ENCODE peak calls at places on chromosomes 6 and 20, in six cellular contexts. D is HepG2, B is ovary, O is A549, S is body of pancreas, E is erythroblast. L is an unnamed sample.

GRCh38 chr6:109373762-109374161 is 8.5 kb downstream of the CD164 start:
- DNase-seq in B (no peak), E (no peak), S (no peak), D (no peak), O (no peak), L (no peak)

GRCh38 chr20:49914310-49915117 is 815 bp downstream of the SPATA2 start:
- DNase-seq in S (peak), B (no peak), E (peak), O (no peak), D (no peak), L (no peak)

GRCh38 chr6:153727910-153728309 is 311.1 kb upstream of the OPRM1 start:
- DNase-seq in S (no peak), E (no peak), D (no peak), O (no peak), B (no peak), L (no peak)

GRCh38 chr6:37110455-37111155 is 59.3 kb upstream of the PIM1 start:
- DNase-seq in E (no peak), O (no peak), S (no peak), B (peak), D (peak), L (no peak)

GRCh38 chr6:162528538-162528937 is 199.0 kb downstream of the PRKN start:
- DNase-seq in B (no peak), O (no peak), E (no peak), S (no peak), D (no peak), L (no peak)

GRCh38 chr20:919491-919916 is 3.4 kb upstream of the ANGPT4 start:
- DNase-seq in O (no peak), E (no peak), S (no peak), B (no peak), D (no peak), L (no peak)

GRCh38 chr20:11549172-11550117 is 368.2 kb upstream of the BTBD3 start:
- DNase-seq in D (no peak), E (no peak), B (no peak), O (no peak), S (peak), L (no peak)

GRCh38 chr6:169858935-169859351 is 107.5 kb downstream of the ERMARD start:
- DNase-seq in E (no peak), O (no peak), S (no peak), B (no peak), D (no peak), L (no peak)

GRCh38 chr20:4684837-4685413 is 36.8 kb upstream of the PRND start:
- DNase-seq in E (no peak), D (peak), S (no peak), B (peak), O (no peak), L (no peak)

GRCh38 chr6:24666097-24666615 is 543 bp downstream of the TDP2 start:
- DNase-seq in B (peak), O (no peak), E (peak), D (no peak), S (peak), L (peak)

GRCh38 chr6:20608371-20608770 is 74.1 kb downstream of the CDKAL1 start:
- DNase-seq in D (no peak), S (no peak), B (no peak), O (no peak), E (no peak), L (no peak)

GRCh38 chr20:50471231-50471630 is 39.0 kb upstream of the PTPN1 start:
- DNase-seq in D (no peak), E (peak), B (no peak), O (no peak), S (no peak), L (no peak)

GRCh38 chr6:143325379-143326140 is 124.9 kb downstream of the ADAT2 start:
- DNase-seq in S (no peak), O (no peak), E (no peak), B (no peak), D (no peak), L (no peak)

GRCh38 chr6:95232477-95232876 is 344.9 kb upstream of the MANEA start:
- DNase-seq in E (no peak), S (no peak), B (no peak), D (no peak), O (no peak), L (no peak)

GRCh38 chr20:32539817-32540675 is 45.1 kb downstream of the NOL4L start:
- DNase-seq in B (no peak), E (peak), O (no peak), D (peak), S (peak), L (peak)

GRCh38 chr20:3661836-3662665 is 1.1 kb downstream of the GFRA4 start:
- DNase-seq in D (no peak), B (no peak), E (no peak), S (no peak), O (no peak), L (no peak)

DNA sequence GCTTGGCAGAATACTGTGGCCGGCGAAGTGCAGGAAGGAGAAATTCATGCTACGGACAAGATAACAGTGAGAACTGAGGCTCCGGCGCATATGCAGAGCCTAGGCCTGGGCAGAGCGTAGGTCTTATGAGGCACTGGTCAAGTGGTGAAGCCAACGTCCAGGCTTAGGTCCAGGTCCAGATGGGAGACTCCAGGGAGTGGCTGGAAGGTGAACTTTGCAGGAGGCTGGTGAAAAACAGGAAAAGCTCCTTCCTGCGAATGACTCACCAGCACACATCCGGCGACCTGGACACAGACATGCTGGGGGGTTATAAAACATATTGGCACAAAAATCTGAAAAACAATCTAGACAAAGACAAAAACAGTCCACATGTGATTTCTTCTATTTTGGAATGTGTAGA is 15.4 kb downstream of the C6orf141 start:
- DNase-seq in B (peak), E (no peak), S (no peak), D (peak), O (no peak), L (no peak)
- TF ChIP-seq POLR2A in B (no peak), E (no peak), S (no peak), D (no peak), O (no peak), L (no peak)

DNA sequence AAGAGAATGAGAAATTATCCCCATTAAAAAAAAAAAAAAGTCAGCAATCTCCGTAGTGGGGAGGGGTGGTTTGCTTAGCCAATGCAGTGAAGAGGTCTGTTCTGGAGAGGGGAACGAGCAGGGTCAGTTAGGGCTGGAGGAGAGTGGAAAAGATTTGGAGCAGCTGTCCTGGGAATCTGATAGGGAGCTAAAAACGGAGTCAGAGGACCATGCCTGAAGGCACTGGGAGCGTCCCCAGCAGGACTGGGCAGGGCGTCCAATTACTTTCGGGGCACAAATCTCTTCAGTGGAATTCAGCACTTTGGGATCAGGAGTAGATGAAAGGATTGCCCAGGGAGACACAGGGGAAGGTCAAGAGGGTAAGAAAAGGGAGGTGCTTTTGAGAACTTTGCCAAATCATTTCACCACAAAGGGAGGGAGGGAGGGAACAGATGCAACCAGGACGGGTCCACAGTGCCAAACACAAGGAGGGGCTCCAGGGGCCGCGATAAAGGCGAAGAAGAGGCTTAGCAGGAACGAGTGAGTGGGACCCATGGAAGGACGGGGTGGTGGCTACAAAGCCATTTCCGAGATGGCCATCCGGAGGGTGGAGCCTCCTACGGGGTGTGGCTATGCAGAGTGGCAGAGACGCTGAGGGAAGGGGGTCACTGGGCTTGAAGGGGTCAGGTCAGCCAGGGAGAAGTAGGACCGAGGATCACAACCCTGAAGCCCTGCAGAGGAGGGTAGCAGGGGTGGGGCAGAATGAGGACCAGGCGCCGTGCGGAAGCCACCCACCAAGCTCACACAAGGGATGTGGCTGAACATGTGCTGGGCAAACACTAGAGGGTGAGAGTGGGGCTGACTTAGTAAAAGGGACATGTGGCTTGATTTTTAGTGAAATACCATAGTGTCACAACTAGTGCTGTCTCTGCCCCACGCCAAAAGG is 180.1 kb upstream of the RREB1 start:
- DNase-seq in S (no peak), E (peak), D (no peak), B (peak), O (no peak), L (no peak)
- TF ChIP-seq POLR2A in S (no peak), E (no peak), D (no peak), B (no peak), O (no peak), L (no peak)

GRCh38 chr6:32664827-32665362 is 1.6 kb downstream of the HLA-DQB1 start:
- DNase-seq in E (no peak), S (peak), D (no peak), B (peak), O (no peak), L (peak)
- TF ChIP-seq POLR2A in E (no peak), S (no peak), D (no peak), B (no peak), O (no peak), L (no peak)

GRCh38 chr6:26596579-26597388 is at the start of gene ABT1:
- DNase-seq in B (peak), S (peak), O (peak), E (peak), D (peak), L (peak)
- TF ChIP-seq POLR2A in B (peak), S (peak), O (peak), E (peak), D (peak), L (peak)

L was measured in transverse colon.